ENCODE peak calls at places on chromosome 4, in five cellular contexts. Z is psoas muscle, V is uterus, F is brain microvascular endothelial cell, P is OCI-LY7. B is an unnamed sample.

GRCh38 chr4:74444891-74445642 is at the start of gene AREG:
- DNase-seq in P (peak), V (peak), Z (peak), F (peak), B (peak)

GRCh38 chr4:41080964-41081363 is 133.4 kb downstream of the APBB2 start:
- DNase-seq in P (no peak), F (no peak), Z (no peak), V (no peak), B (no peak)

GRCh38 chr4:101400096-101400495 is 52.8 kb upstream of the PPP3CA start:
- DNase-seq in F (peak), Z (no peak), V (no peak), P (no peak), B (peak)

GRCh38 chr4:149500806-149501205 is 314.8 kb downstream of the IQCM start:
- DNase-seq in F (no peak), Z (no peak), P (no peak), V (no peak), B (no peak)

GRCh38 chr4:55397024-55397520 is 1.3 kb downstream of the TMEM165 start:
- DNase-seq in Z (peak), F (no peak), V (peak), P (peak), B (no peak)

GRCh38 chr4:128424524-128425195 is 137.0 kb upstream of the PGRMC2 start:
- DNase-seq in P (no peak), V (no peak), Z (no peak), F (no peak), B (peak)

GRCh38 chr4:89334311-89334710 is 26.7 kb upstream of the GPRIN3 start:
- DNase-seq in Z (no peak), F (no peak), P (no peak), V (no peak), B (no peak)

GRCh38 chr4:101707596-101707995 is 82.9 kb upstream of the BANK1 start:
- DNase-seq in Z (no peak), P (no peak), F (no peak), V (no peak), B (no peak)

GRCh38 chr4:98470366-98470765 is 188.0 kb downstream of the TSPAN5 start:
- DNase-seq in V (no peak), Z (no peak), F (no peak), P (no peak), B (no peak)

GRCh38 chr4:150240011-150240410 is 161.8 kb downstream of the DCLK2 start:
- DNase-seq in P (no peak), V (no peak), Z (no peak), F (no peak), B (peak)

GRCh38 chr4:25487155-25487554 is 110.1 kb downstream of the ANAPC4 start:
- DNase-seq in P (no peak), V (no peak), Z (no peak), F (no peak), B (no peak)

GRCh38 chr4:94406668-94407437 is 44.9 kb upstream of the PDLIM5 start:
- DNase-seq in Z (peak), F (peak), P (peak), V (peak), B (peak)

GRCh38 chr4:53100801-53101581 is 238.9 kb downstream of the RASL11B start:
- DNase-seq in Z (no peak), V (no peak), P (no peak), F (peak), B (peak)

GRCh38 chr4:25552580-25553271 is 102.9 kb upstream of the SLC34A2 start:
- DNase-seq in V (no peak), P (peak), F (no peak), Z (no peak), B (no peak)

GRCh38 chr4:114076865-114077264 is 97.4 kb upstream of the ARSJ start:
- DNase-seq in F (no peak), P (no peak), Z (no peak), V (no peak), B (peak)

GRCh38 chr4:139266583-139267257 is 13.3 kb downstream of the MGARP start:
- DNase-seq in P (peak), V (peak), F (peak), Z (peak), B (peak)

GRCh38 chr4:153205028-153205648 is 895 bp downstream of the TRIM2 start:
- DNase-seq in V (no peak), Z (no peak), F (no peak), P (no peak), B (no peak)

GRCh38 chr4:40388248-40388647 is 53.1 kb downstream of the CHRNA9 start:
- DNase-seq in Z (no peak), V (no peak), P (peak), F (no peak), B (no peak)

GRCh38 chr4:174365018-174365587 is 81.4 kb downstream of the CEP44 start:
- DNase-seq in V (no peak), F (peak), P (peak), Z (no peak), B (peak)

GRCh38 chr4:185713272-185713671 is 98.7 kb downstream of the SORBS2 start:
- DNase-seq in F (peak), P (no peak), Z (no peak), V (no peak), B (peak)

GRCh38 chr4:55884093-55884850 is 30.8 kb downstream of the EXOC1 start:
- DNase-seq in P (no peak), V (no peak), F (no peak), Z (no peak), B (no peak)

GRCh38 chr4:100340534-100341364 is 150.5 kb upstream of the DDIT4L start:
- DNase-seq in V (no peak), F (peak), Z (no peak), P (no peak), B (peak)

GRCh38 chr4:61336488-61336887 is 136.4 kb downstream of the ADGRL3 start:
- DNase-seq in F (no peak), P (no peak), V (no peak), Z (no peak), B (no peak)

GRCh38 chr4:72846280-72847111 is 223.0 kb downstream of the COX18 start:
- DNase-seq in Z (no peak), P (peak), V (no peak), F (peak), B (peak)

GRCh38 chr4:64248151-64248550 is 161.1 kb downstream of the TECRL start:
- DNase-seq in P (no peak), Z (no peak), V (no peak), F (no peak), B (no peak)

GRCh38 chr4:8599091-8599460 is 6.5 kb downstream of the CPZ start:
- DNase-seq in Z (no peak), V (no peak), P (no peak), F (no peak), B (no peak)

GRCh38 chr4:150493846-150494245 is 88.1 kb upstream of the MAB21L2 start:
- DNase-seq in F (no peak), Z (no peak), P (no peak), V (no peak), B (peak)

GRCh38 chr4:87974856-87975462 is 555 bp upstream of the SPP1 start:
- DNase-seq in V (no peak), P (no peak), Z (no peak), F (no peak), B (peak)

GRCh38 chr4:53640576-53641459 is 49.5 kb upstream of the LNX1 start:
- DNase-seq in F (no peak), V (no peak), Z (no peak), P (no peak), B (no peak)

GRCh38 chr4:5037553-5038551 is 13.4 kb upstream of the STK32B start:
- DNase-seq in V (no peak), F (peak), Z (no peak), P (no peak), B (peak)

GRCh38 chr4:101958547-101958946 is 168.0 kb downstream of the BANK1 start:
- DNase-seq in P (no peak), Z (no peak), V (no peak), F (no peak), B (no peak)

GRCh38 chr4:1570291-1571164 is 113.6 kb downstream of the FAM53A start:
- DNase-seq in Z (no peak), F (no peak), P (no peak), V (no peak), B (no peak)

GRCh38 chr4:45477311-45477733 is 646.5 kb downstream of the GABRG1 start:
- DNase-seq in P (no peak), Z (no peak), F (no peak), V (no peak), B (no peak)

GRCh38 chr4:110107868-110108267 is 90.5 kb downstream of the ELOVL6 start:
- DNase-seq in F (no peak), P (no peak), Z (no peak), V (no peak), B (peak)

GRCh38 chr4:124423160-124423559 is 289.4 kb downstream of the ANKRD50 start:
- DNase-seq in V (no peak), P (no peak), Z (no peak), F (peak), B (peak)

GRCh38 chr4:178941975-178942374 is 1499.7 kb upstream of the AGA start:
- DNase-seq in F (no peak), V (no peak), P (no peak), Z (no peak), B (no peak)

GRCh38 chr4:83112239-83112638 is 2.3 kb downstream of the PLAC8 start:
- DNase-seq in P (peak), Z (no peak), F (no peak), V (no peak), B (no peak)

GRCh38 chr4:83110970-83111369 is 3.6 kb downstream of the PLAC8 start:
- DNase-seq in V (no peak), Z (no peak), F (no peak), P (no peak), B (no peak)

GRCh38 chr4:83108101-83108861 is 6.2 kb downstream of the PLAC8 start:
- DNase-seq in Z (no peak), P (no peak), V (no peak), F (no peak), B (no peak)

GRCh38 chr4:83109480-83110221 is 4.9 kb downstream of the PLAC8 start:
- DNase-seq in P (peak), V (no peak), F (no peak), Z (peak), B (peak)

GRCh38 chr4:83110222-83110945 is 4.1 kb downstream of the PLAC8 start:
- DNase-seq in F (peak), P (peak), V (peak), Z (peak), B (peak)
- TF ChIP-seq CTCF in F (peak), P (peak), V (peak), Z (peak), B (peak)

GRCh38 chr4:3389186-3389878 is 52.4 kb upstream of the HGFAC start:
- DNase-seq in F (no peak), P (no peak), Z (no peak), V (no peak), B (no peak)
- H3K4me3 ChIP-seq in F (peak), P (no peak), Z (peak), V (no peak), B (peak)

DNA sequence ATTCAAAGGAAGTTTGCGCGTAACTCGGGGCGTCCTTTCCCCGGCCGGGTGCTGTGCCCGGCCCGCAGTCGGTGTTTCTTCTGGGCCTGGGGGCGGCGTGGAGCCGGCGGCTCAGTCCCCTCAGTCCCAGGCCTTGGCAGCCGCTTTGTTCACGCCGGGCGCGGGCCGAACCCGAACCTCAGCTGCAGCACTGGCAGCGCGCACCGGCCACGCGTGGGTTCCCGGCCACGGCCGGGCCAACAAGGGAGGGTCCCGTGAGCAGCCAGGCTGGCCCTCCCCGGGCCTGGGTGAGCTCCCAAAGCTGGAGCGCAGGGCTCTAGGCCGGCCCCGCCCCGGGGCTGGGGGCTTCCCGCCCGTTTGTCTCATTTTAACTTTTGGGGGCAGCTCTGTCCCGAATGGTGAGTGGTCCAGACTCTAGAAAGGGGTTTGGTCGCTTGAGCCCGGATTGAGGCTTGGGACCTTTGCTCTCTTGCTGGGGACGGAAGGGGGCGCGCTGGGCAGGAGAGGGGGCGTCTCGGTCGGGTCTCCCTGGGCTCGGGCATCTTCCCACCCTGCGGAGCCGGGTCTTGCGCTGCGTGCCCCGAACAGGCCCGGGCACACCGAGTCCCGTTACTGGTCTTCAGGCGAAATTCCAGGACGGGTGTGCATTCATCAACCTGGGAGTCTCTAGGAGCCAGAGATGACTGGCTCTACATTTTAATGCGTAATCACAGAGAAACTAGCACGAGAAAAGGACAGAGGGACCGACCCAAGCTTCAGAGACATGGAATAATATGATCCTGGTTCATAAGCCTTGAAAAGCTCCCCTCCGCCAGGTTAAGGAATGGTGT is 177.1 kb downstream of the CBR4 start:
- DNase-seq in Z (peak), F (no peak), V (peak), P (no peak), B (peak)
- TF ChIP-seq CTCF in Z (no peak), F (peak), V (peak), P (no peak), B (peak)

DNA sequence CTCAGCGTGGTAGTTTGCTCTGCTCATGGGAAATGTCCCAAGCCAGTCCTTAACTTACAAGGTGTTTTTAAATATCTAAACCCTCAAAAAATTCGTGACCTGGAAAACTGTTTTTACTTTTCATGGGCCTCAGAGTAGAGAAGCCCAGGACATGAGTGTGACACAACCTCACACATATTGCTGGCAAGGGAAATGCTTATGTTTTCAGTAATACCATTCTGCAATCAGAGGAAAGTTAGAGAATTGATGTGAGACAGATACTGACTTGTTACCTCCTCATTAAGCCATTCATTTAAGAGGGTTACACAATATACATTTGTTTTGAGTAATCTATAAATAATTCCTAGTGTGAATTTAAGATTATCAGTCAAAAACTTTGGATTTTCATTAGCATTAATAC is 209.5 kb downstream of the ARHGAP10 start:
- DNase-seq in F (no peak), P (no peak), V (no peak), Z (no peak), B (no peak)
- H3K4me3 ChIP-seq in F (no peak), P (no peak), V (no peak), Z (no peak), B (no peak)

GRCh38 chr4:78552398-78553396 is 1.1 kb downstream of the ANXA3 start:
- DNase-seq in F (no peak), Z (no peak), V (no peak), P (no peak), B (peak)

GRCh38 chr4:78556655-78557054 is 5.1 kb downstream of the ANXA3 start:
- DNase-seq in Z (no peak), F (no peak), V (no peak), P (no peak), B (peak)

GRCh38 chr4:78553526-78554060 is 2.0 kb downstream of the ANXA3 start:
- DNase-seq in F (no peak), P (no peak), Z (no peak), V (no peak), B (no peak)

DNA sequence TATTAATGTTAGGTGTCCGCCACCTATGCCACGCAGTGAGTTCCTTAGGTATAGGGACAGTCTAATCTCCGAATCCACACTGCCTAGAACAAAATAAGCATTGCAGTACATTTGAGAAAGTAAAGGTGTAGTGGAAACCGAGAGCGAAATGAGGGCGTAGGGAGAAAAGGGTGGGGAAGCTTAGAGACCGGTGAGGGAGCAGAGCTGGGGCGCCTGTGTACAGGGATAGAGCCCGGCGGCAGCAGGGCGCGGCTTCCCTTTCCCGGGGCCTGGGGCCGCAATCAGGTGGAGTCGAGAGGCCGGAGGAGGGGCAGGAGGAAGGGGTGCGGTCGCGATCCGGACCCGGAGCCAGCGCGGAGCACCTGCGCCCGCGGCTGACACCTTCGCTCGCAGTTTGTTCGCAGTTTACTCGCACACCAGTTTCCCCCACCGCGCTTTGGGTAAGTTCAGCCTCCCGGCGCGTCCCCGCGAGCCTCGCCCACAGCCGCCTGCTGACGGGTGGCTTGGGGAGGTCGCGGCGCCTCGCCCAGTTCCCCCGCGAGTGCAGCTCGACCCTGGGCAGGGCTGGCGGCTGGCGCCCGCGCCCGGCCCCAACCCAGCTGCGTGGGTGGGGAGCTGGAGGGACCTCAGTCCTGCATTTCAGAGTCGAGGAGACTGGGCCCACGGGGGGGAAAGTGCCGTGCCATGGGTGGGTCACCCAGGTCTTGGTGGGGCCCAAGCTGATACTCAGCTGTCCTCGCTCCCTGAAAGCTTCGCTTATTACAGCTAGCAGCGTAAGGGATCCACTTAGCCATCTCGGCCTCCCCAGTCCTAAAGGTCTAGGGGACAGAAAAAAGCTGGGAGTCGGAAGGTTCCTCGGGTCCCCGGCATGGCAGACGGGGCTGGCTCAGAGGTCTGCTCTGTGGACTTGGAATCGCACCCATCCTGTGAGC is at the start of gene ANXA3:
- DNase-seq in F (no peak), V (no peak), Z (peak), P (no peak), B (no peak)
- TF ChIP-seq CTCF in F (no peak), V (no peak), Z (no peak), P (no peak), B (no peak)

GRCh38 chr4:27760176-27760575 is 899.5 kb downstream of the STIM2 start:
- DNase-seq in F (no peak), P (no peak), V (no peak), Z (no peak), B (no peak)
- H3K4me3 ChIP-seq in F (no peak), P (no peak), V (no peak), Z (no peak), B (no peak)

DNA sequence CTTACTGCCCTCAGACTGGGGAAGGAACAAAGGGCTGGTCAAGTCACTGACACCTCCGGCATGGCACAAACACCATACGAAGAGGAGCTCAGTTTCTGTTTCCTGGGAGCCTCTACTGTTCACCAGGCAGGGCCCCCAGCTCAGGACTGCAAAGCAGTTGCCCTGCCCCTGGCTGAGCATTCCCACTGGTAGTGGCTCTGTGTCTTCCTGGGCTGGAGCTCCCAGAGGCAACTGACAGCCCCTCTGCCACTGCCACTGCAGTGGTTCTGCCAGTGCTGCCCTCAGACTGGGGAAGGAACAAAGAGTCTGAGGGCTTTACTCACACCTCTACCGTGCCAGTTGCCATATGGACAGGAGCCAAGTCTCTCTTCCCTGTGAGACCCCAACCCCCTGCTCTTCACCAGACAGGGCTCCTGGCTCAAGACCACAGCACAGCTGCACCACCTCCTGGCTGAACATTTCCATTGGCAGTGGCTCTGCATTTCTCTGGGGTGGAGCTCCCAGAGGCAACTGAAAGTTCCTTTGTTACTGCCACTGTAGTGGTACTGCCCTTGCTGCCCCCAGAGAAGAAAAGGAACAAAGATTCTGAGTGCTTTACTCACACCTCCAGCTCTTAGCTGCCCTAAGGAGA is 67.9 kb downstream of the SMARCA5 start:
- DNase-seq in Z (no peak), P (peak), F (no peak), V (no peak), B (no peak)
- TF ChIP-seq CTCF in Z (no peak), P (peak), F (no peak), V (no peak), B (no peak)

GRCh38 chr4:182584016-182584415 is 333.2 kb downstream of the DCTD start:
- DNase-seq in V (no peak), Z (no peak), P (no peak), F (no peak), B (no peak)

GRCh38 chr4:182589100-182589499 is 328.1 kb downstream of the DCTD start:
- DNase-seq in F (no peak), P (no peak), Z (no peak), V (no peak), B (no peak)

GRCh38 chr4:182582245-182582644 is 334.9 kb downstream of the DCTD start:
- DNase-seq in V (no peak), F (no peak), P (no peak), Z (no peak), B (peak)

DNA sequence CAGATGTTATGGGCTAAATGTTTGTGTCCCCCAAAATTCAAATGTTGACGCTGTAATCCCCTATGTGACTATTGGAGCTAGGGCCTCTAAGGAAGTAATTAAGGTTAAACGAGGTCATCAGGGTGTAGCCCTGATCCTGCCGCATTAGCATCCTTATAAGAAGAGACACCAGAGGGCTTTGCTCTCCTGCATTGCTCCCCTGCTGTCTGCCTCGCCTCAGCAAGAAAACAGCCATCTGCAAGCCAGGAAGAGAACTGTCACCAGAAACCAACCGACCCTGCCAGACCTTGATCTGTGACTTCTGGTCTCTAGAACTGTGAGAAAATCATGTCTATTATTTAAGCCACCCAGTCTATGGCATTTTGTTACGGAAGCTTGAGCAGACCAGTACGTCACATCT is 331.9 kb downstream of the DCTD start:
- DNase-seq in V (no peak), F (no peak), Z (no peak), P (no peak), B (no peak)
- H3K4me3 ChIP-seq in V (no peak), F (no peak), Z (no peak), P (no peak), B (no peak)

B was measured in bronchial epithelial cell.